ENCODE peak calls at places on chromosomes 1 and 21, in six cellular contexts. V is Caki2, F is kidney glomerular epithelial cell, Z is AG09309, S is hypothalamus, Q is epithelial cell of esophagus. R is an unnamed sample.

GRCh38 chr1:29838738-29839320 is 602.5 kb downstream of the PTPRU start:
- DNase-seq in V (no peak), F (no peak), Z (no peak), S (no peak), Q (no peak), R (no peak)

GRCh38 chr1:159000627-159001026 is 9.1 kb upstream of the IFI16 start:
- DNase-seq in V (peak; percentile 70), F (peak; percentile 80), Z (peak; percentile 80), S (no peak), Q (peak; percentile 93), R (peak; percentile 84)

GRCh38 chr1:18962121-18962721 is 5.7 kb upstream of the IFFO2 start:
- DNase-seq in V (no peak), F (no peak), Z (no peak), S (no peak), Q (peak; percentile 81), R (no peak)

GRCh38 chr1:14768589-14769304 is 170.3 kb downstream of the KAZN start:
- DNase-seq in V (no peak), F (no peak), Z (no peak), S (no peak), Q (peak; percentile 22), R (no peak)

GRCh38 chr1:151294748-151295462 is 12.8 kb downstream of the ZNF687 start:
- DNase-seq in V (no peak), F (no peak), Z (no peak), S (no peak), Q (no peak), R (no peak)

GRCh38 chr21:44984792-44985440 is 45.1 kb downstream of the SLX9 start:
- DNase-seq in V (no peak), F (no peak), Z (no peak), S (no peak), Q (no peak), R (no peak)

GRCh38 chr1:202589190-202589680 is 121.0 kb downstream of the SYT2 start:
- DNase-seq in V (peak; percentile 98), F (peak; percentile 94), Z (peak; percentile 94), S (no peak), Q (peak; percentile 99), R (peak; percentile 88)

GRCh38 chr1:209102120-209102519 is 481.4 kb upstream of the CAMK1G start:
- DNase-seq in V (no peak), F (no peak), Z (no peak), S (no peak), Q (no peak), R (no peak)

GRCh38 chr1:224041032-224041431 is 72.9 kb upstream of the FBXO28 start:
- DNase-seq in V (no peak), F (no peak), Z (no peak), S (no peak), Q (no peak), R (no peak)

GRCh38 chr1:1013922-1014617 is 773 bp downstream of the ISG15 start:
- DNase-seq in V (no peak), F (no peak), Z (no peak), S (no peak), Q (no peak), R (no peak)

GRCh38 chr1:165629848-165630628 is 996 bp upstream of the MGST3 start:
- DNase-seq in V (no peak), F (no peak), Z (no peak), S (no peak), Q (no peak), R (no peak)

GRCh38 chr1:10633416-10633815 is 158.7 kb downstream of the PEX14 start:
- DNase-seq in V (no peak), F (no peak), Z (no peak), S (no peak), Q (no peak), R (no peak)

GRCh38 chr1:44249543-44249942 is 36.3 kb downstream of the DMAP1 start:
- DNase-seq in V (no peak), F (no peak), Z (no peak), S (no peak), Q (no peak), R (no peak)

GRCh38 chr1:38455829-38456563 is 403.6 kb downstream of the RRAGC start:
- DNase-seq in V (no peak), F (no peak), Z (no peak), S (no peak), Q (no peak), R (no peak)

GRCh38 chr1:7893529-7894180 is 40.8 kb upstream of the UTS2 start:
- DNase-seq in V (peak; percentile 22), F (no peak), Z (peak; percentile 77), S (no peak), Q (no peak), R (no peak)

GRCh38 chr1:100622037-100622436 is 84.1 kb downstream of the GPR88 start:
- DNase-seq in V (peak; percentile 88), F (peak; percentile 100), Z (peak; percentile 99), S (no peak), Q (peak; percentile 90), R (peak; percentile 87)

R was measured in amniotic stem cell.